ENCODE peak calls at places on chromosomes 4 and X, in eight cellular contexts. B, I, M, X, F, O, T and Z are unnamed samples.

GRCh38 chr4:121073672-121074386 is 1.5 kb upstream of the NDNF start:
- DNase-seq in B (no peak), I (no peak), M (no peak), X (no peak), F (no peak), O (no peak), T (no peak), Z (peak; percentile 15)

GRCh38 chrX:154367474-154368308 is 6.7 kb downstream of the FLNA start:
- DNase-seq in B (no peak), I (no peak), M (no peak), X (no peak), F (no peak), O (no peak), T (no peak), Z (no peak)

GRCh38 chr4:1985780-1986577 is 22.8 kb downstream of the NELFA start:
- DNase-seq in B (no peak), I (no peak), M (no peak), X (no peak), F (no peak), O (peak; percentile 79), T (no peak), Z (no peak)

GRCh38 chr4:126935784-126936183 is 697.0 kb upstream of the INTU start:
- DNase-seq in B (no peak), I (no peak), M (no peak), X (no peak), F (no peak), O (no peak), T (no peak), Z (peak; percentile 55)

GRCh38 chr4:1720163-1720983 is 750 bp downstream of the TMEM129 start:
- DNase-seq in B (no peak), I (peak; percentile 61), M (no peak), X (no peak), F (no peak), O (no peak), T (peak; percentile 72), Z (no peak)

GRCh38 chrX:47796433-47796906 is 40.2 kb upstream of the ZNF81 start:
- DNase-seq in B (no peak), I (no peak), M (no peak), X (no peak), F (no peak), O (no peak), T (no peak), Z (no peak)

GRCh38 chr4:112327950-112328349 is 30.8 kb downstream of the ALPK1 start:
- DNase-seq in B (no peak), I (no peak), M (peak; percentile 66), X (no peak), F (no peak), O (no peak), T (peak; percentile 80), Z (peak; percentile 57)

GRCh38 chr4:80265571-80266266 is 745 bp upstream of the FGF5 start:
- DNase-seq in B (no peak), I (no peak), M (no peak), X (no peak), F (no peak), O (no peak), T (no peak), Z (peak; percentile 16)

GRCh38 chrX:103404225-103405008 is 28.1 kb downstream of the BEX3 start:
- DNase-seq in B (peak; percentile 29), I (peak; percentile 60), M (peak; percentile 66), X (peak; percentile 26), F (peak; percentile 32), O (no peak), T (peak; percentile 90), Z (peak; percentile 69)

GRCh38 chrX:123267220-123267619 is 83.1 kb downstream of the GRIA3 start:
- DNase-seq in B (no peak), I (no peak), M (no peak), X (no peak), F (no peak), O (no peak), T (no peak), Z (no peak)

GRCh38 chr4:162075691-162076090 is 88.1 kb downstream of the FSTL5 start:
- DNase-seq in B (no peak), I (no peak), M (no peak), X (no peak), F (no peak), O (no peak), T (no peak), Z (no peak)

GRCh38 chr4:177596035-177596434 is 153.8 kb upstream of the AGA start:
- DNase-seq in B (no peak), I (no peak), M (no peak), X (peak; percentile 8), F (peak; percentile 15), O (peak; percentile 85), T (no peak), Z (no peak)

GRCh38 chr4:144969793-144970192 is 128.2 kb downstream of the ANAPC10 start:
- DNase-seq in B (no peak), I (no peak), M (no peak), X (no peak), F (no peak), O (no peak), T (peak; percentile 24), Z (no peak)

GRCh38 chr4:1283711-1284110 is 6.0 kb upstream of the MAEA start:
- DNase-seq in B (no peak), I (no peak), M (no peak), X (no peak), F (no peak), O (peak; percentile 54), T (no peak), Z (no peak)

GRCh38 chrX:74085642-74086236 is 218.2 kb upstream of the ZCCHC13 start:
- DNase-seq in B (no peak), I (no peak), M (no peak), X (no peak), F (no peak), O (no peak), T (no peak), Z (no peak)

GRCh38 chr4:67087897-67088296 is 457.4 kb downstream of the CENPC start:
- DNase-seq in B (peak; percentile 21), I (peak; percentile 55), M (peak; percentile 42), X (peak; percentile 4), F (peak; percentile 37), O (peak; percentile 85), T (peak; percentile 65), Z (peak; percentile 45)

GRCh38 chr4:64014647-64015046 is 394.6 kb downstream of the TECRL start:
- DNase-seq in B (no peak), I (no peak), M (no peak), X (no peak), F (no peak), O (no peak), T (no peak), Z (no peak)

GRCh38 chr4:176782794-176783193 is 9.9 kb downstream of the VEGFC start:
- DNase-seq in B (no peak), I (no peak), M (no peak), X (no peak), F (no peak), O (no peak), T (no peak), Z (no peak)

GRCh38 chr4:168853770-168854169 is 156.3 kb downstream of the CBR4 start:
- DNase-seq in B (no peak), I (no peak), M (no peak), X (no peak), F (no peak), O (no peak), T (peak; percentile 53), Z (no peak)

GRCh38 chr4:55008166-55009056 is 117.0 kb downstream of the KDR start:
- DNase-seq in B (no peak), I (no peak), M (no peak), X (no peak), F (no peak), O (no peak), T (no peak), Z (no peak)

GRCh38 chrX:30577362-30577961 is at the start of gene TASL:
- DNase-seq in B (no peak), I (no peak), M (no peak), X (no peak), F (no peak), O (no peak), T (peak; percentile 92), Z (no peak)

GRCh38 chr4:106172846-106173245 is 143.2 kb downstream of the TBCK start:
- DNase-seq in B (no peak), I (no peak), M (no peak), X (no peak), F (no peak), O (no peak), T (no peak), Z (no peak)

GRCh38 chr4:156293657-156294297 is 340.1 kb upstream of the CTSO start:
- DNase-seq in B (no peak), I (no peak), M (no peak), X (no peak), F (no peak), O (no peak), T (no peak), Z (no peak)

GRCh38 chr4:52545099-52546069 is 113.7 kb downstream of the USP46 start:
- DNase-seq in B (peak; percentile 58), I (peak; percentile 81), M (peak; percentile 19), X (peak; percentile 17), F (peak; percentile 45), O (peak; percentile 93), T (peak; percentile 61), Z (peak; percentile 40)

GRCh38 chr4:48340276-48340904 is 939 bp upstream of the SLAIN2 start:
- DNase-seq in B (no peak), I (peak; percentile 6), M (peak; percentile 51), X (no peak), F (peak; percentile 4), O (no peak), T (peak; percentile 7), Z (no peak)

GRCh38 chrX:154373340-154374306 is 811 bp downstream of the FLNA start:
- DNase-seq in B (peak; percentile 53), I (peak; percentile 61), M (peak; percentile 55), X (no peak), F (no peak), O (no peak), T (peak; percentile 37), Z (peak; percentile 89)